ENCODE peak calls at places on chromosomes 7 and 10, in six cellular contexts. F, B, M, W, K and E are unnamed samples.

GRCh38 chr7:140512317-140513000 is 33.2 kb upstream of the MKRN1 start:
- DNase-seq in F (peak), B (no peak), M (peak), W (no peak), K (no peak), E (peak)

GRCh38 chr10:13987472-13987871 is 343.3 kb downstream of the FRMD4A start:
- DNase-seq in F (no peak), B (no peak), M (no peak), W (peak), K (no peak), E (no peak)

GRCh38 chr10:113476673-113477072 is 76.2 kb upstream of the HABP2 start:
- DNase-seq in F (peak), B (no peak), M (no peak), W (no peak), K (no peak), E (no peak)

GRCh38 chr7:3754488-3755365 is 453.7 kb downstream of the SDK1 start:
- DNase-seq in F (no peak), B (peak), M (no peak), W (peak), K (no peak), E (peak)

GRCh38 chr7:55100172-55100961 is 81.5 kb downstream of the EGFR start:
- DNase-seq in F (peak), B (no peak), M (peak), W (no peak), K (no peak), E (no peak)

GRCh38 chr7:92331508-92331907 is 85.7 kb downstream of the ANKIB1 start:
- DNase-seq in F (no peak), B (no peak), M (no peak), W (no peak), K (no peak), E (no peak)

GRCh38 chr7:156470399-156471320 is 169.9 kb upstream of the RNF32 start:
- DNase-seq in F (no peak), B (no peak), M (no peak), W (no peak), K (no peak), E (no peak)

GRCh38 chr7:142581341-142581740 is 167.9 kb upstream of the PRSS1 start:
- DNase-seq in F (no peak), B (peak), M (no peak), W (no peak), K (no peak), E (no peak)

GRCh38 chr7:28381466-28381865 is 30.9 kb upstream of the CREB5 start:
- DNase-seq in F (no peak), B (no peak), M (no peak), W (no peak), K (no peak), E (no peak)

DNA sequence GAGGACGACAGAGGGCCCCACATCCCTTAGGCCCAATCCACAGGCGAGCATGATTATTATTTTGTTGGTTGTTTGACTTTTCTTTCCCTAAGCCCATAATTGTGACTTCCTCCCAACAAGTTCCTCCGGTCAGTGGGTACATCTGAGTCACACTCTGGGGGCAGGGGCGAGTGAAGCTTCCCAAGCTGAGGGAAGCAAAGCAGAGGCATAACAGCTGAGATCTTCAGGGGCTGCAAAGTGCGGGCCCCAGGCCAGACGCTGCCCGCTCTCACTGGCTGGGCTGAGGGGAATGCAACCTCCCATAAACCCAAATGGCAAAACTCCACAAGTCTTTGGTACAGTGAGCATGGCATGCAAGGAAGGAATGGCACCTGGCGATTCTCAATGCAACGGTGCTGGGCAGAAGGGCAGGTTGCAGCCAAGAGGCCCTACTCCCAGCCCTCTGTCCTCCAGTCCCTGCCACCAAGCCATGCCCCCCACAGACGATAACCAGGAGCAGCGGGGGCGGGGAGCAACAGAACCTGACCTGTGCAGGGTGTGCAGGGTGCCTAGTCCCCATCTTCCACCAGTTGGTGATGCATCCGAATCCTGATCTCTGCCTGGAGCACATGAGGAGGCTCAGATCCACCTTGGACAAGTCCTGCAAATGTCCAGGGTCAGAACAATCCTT is 25.3 kb downstream of the TNS3 start:
- DNase-seq in F (no peak), B (no peak), M (no peak), W (peak), K (no peak), E (no peak)
- H3K4me3 ChIP-seq in F (no peak), B (no peak), M (no peak), W (no peak), K (no peak), E (no peak)

GRCh38 chr10:109934958-109935793 is 11.9 kb upstream of the XPNPEP1 start:
- DNase-seq in F (peak), B (peak), M (peak), W (peak), K (no peak), E (peak)

GRCh38 chr10:109931153-109931552 is 7.8 kb upstream of the XPNPEP1 start:
- DNase-seq in F (no peak), B (no peak), M (peak), W (peak), K (no peak), E (no peak)

GRCh38 chr10:109937460-109937859 is 14.1 kb upstream of the XPNPEP1 start:
- DNase-seq in F (no peak), B (no peak), M (no peak), W (no peak), K (no peak), E (no peak)

GRCh38 chr10:109932391-109932790 is 9.1 kb upstream of the XPNPEP1 start:
- DNase-seq in F (no peak), B (no peak), M (no peak), W (no peak), K (no peak), E (no peak)

DNA sequence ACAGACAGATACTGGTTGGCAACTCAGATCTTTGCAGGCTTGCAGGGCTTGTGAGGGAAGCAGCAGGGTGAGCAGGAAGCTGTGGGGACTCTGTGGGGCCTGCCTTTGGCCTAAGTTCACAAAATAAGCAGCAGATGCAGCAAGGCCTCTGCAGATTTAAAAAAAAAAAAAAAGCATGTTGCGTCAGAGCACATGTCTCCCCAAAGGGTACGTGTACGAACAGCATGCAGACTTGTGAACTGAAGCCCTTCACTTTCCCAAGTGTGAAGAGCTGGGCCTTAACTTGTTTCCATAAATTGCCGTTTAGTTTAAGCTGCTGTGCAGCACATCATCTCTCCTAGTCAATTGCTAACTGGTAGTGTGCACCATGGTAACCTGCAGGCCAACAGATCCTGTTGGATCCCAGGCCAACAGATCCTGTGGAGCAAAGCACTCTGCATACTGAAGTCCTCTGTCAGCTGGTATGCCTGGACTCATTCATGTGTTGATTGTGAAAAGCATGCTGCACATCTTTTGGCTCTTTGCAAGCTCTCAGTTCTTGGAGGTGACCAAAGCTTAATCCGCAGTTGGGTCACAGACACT is 10.8 kb upstream of the XPNPEP1 start:
- DNase-seq in F (no peak), B (peak), M (no peak), W (peak), K (no peak), E (peak)
- H3K4me3 ChIP-seq in F (no peak), B (no peak), M (no peak), W (no peak), K (no peak), E (no peak)

GRCh38 chr7:132614428-132615076 is 38.3 kb upstream of the PLXNA4 start:
- DNase-seq in F (peak), B (peak), M (peak), W (peak), K (no peak), E (no peak)
- H3K4me3 ChIP-seq in F (no peak), B (no peak), M (no peak), W (peak), K (no peak), E (no peak)

DNA sequence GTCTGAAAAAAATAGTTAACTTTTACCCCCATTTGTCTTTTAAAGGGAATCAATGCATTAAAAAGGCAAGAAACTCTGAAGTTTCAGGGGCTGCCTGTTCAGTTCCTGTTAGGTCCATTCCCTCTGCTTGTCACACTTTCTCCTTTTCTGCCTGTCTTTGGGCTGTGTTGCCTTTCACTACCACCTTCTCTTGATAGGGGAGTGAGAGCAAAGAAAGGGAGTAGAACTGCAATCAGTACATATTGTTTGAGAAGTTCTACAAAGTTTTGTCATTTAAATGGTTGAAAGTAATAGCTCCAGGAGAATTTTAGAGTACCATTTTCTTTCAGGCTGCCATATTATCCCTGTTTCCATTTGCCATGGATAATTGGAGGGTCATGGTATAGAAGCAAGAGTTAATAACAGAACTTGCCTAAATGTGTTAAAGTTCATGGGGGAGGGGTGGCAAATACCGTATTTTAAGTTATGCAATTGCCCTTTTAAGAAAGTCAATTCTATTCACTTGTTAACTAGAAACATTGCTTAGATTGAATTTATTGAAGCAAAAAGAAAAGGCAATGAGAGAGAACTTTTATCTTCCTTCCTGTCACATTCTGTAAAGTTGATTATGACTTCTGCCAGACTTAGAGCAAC is 38.6 kb downstream of the MPLKIP start:
- DNase-seq in F (no peak), B (no peak), M (no peak), W (no peak), K (no peak), E (no peak)
- H3K4me3 ChIP-seq in F (no peak), B (no peak), M (no peak), W (no peak), K (no peak), E (no peak)

GRCh38 chr10:48607356-48608278 is 2.7 kb upstream of the ARHGAP22 start:
- DNase-seq in F (no peak), B (no peak), M (no peak), W (no peak), K (no peak), E (no peak)
- H3K4me3 ChIP-seq in F (no peak), B (no peak), M (no peak), W (no peak), K (no peak), E (no peak)

GRCh38 chr7:114084381-114085312 is 165.8 kb upstream of the PPP1R3A start:
- DNase-seq in F (peak), B (no peak), M (peak), W (peak), K (no peak), E (no peak)
- H3K4me3 ChIP-seq in F (peak), B (no peak), M (peak), W (peak), K (peak), E (no peak)

GRCh38 chr7:154859747-154860620 is 142.9 kb downstream of the PAXIP1 start:
- DNase-seq in F (no peak), B (no peak), M (no peak), W (no peak), K (no peak), E (no peak)

GRCh38 chr7:154860621-154861375 is 142.1 kb downstream of the PAXIP1 start:
- DNase-seq in F (no peak), B (no peak), M (no peak), W (no peak), K (no peak), E (no peak)

GRCh38 chr7:154857728-154858681 is 144.9 kb downstream of the PAXIP1 start:
- DNase-seq in F (no peak), B (no peak), M (no peak), W (no peak), K (no peak), E (no peak)

GRCh38 chr7:154857240-154857639 is 145.7 kb downstream of the PAXIP1 start:
- DNase-seq in F (no peak), B (no peak), M (no peak), W (no peak), K (no peak), E (no peak)

DNA sequence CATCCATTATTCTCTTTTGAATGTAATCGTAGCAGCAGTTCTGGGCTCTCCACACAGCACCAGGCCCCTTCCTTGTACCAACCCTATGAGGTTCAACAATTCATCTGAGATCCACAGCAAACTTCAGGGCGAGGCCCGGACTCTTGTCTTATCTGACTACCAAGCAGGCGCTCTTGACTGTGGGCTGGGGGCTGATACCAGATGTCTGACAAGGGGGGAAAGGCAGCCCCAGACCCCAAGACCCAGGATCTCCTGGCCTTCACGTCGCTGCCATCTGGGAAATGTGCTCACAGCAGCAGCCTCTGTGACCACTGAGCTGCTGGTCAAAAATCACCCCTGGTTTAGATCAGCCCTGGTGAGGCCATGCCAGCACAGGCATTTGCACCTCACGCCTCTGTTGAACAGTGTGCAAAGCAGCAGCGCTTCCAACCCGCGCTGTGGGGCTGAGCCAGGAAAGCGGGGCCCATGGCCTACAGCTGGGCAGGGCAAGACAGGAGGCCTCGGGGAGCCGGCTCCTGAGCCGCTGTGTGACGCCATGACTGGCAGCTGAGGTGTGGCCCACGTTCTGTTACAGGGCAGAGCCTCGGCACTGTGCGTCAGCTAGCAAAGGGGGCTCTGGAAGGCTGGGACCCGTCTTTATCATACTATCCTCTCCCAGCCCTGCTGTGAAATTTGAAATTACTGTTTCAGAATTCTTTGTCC is 143.9 kb downstream of the PAXIP1 start:
- DNase-seq in F (no peak), B (no peak), M (no peak), W (no peak), K (no peak), E (no peak)
- H3K4me3 ChIP-seq in F (no peak), B (no peak), M (no peak), W (no peak), K (no peak), E (no peak)

GRCh38 chr7:23332193-23332592 is 33.1 kb downstream of the MALSU1 start:
- DNase-seq in F (no peak), B (no peak), M (no peak), W (no peak), K (no peak), E (no peak)
- H3K4me3 ChIP-seq in F (no peak), B (no peak), M (no peak), W (no peak), K (no peak), E (no peak)

GRCh38 chr10:1058017-1058416 is 1.8 kb downstream of the WDR37 start:
- DNase-seq in F (peak), B (no peak), M (no peak), W (no peak), K (no peak), E (no peak)
- H3K4me3 ChIP-seq in F (no peak), B (peak), M (no peak), W (no peak), K (no peak), E (peak)